ENCODE peak calls at places on chromosomes 7 and 10, in ten cellular contexts. One of them, this sample, is unnamed.
A peak's percentile ranks its signal among the peaks of the same experiment; 100 is the strongest.

GRCh38 chr10:119333146-119333792 is 125.9 kb downstream of the GRK5 start:
- DNase-seq in sigmoid colon: no peak
- DNase-seq in transverse colon: no peak
- DNase-seq in ovary: no peak
- DNase-seq in K562: no peak
- DNase-seq in esophagus muscularis mucosa: no peak
- DNase-seq in GM12878: no peak
- DNase-seq in tibial nerve: no peak
- DNase-seq in A549: no peak
- DNase-seq in HepG2: no peak
- DNase-seq in this sample: no peak

GRCh38 chr7:139035588-139036353 is at the start of gene ZC3HAV1L:
- DNase-seq in ovary: peak; percentile 85
- DNase-seq in GM12878: no peak
- DNase-seq in K562: no peak
- DNase-seq in tibial nerve: no peak
- DNase-seq in sigmoid colon: peak; percentile 77
- DNase-seq in transverse colon: peak; percentile 46
- DNase-seq in HepG2: peak; percentile 31
- DNase-seq in A549: peak; percentile 84
- DNase-seq in esophagus muscularis mucosa: no peak
- DNase-seq in this sample: peak; percentile 72

GRCh38 chr10:71966046-71967004 is 2.1 kb downstream of the CHST3 start:
- DNase-seq in HepG2: no peak
- DNase-seq in GM12878: no peak
- DNase-seq in K562: no peak
- DNase-seq in ovary: peak; percentile 34
- DNase-seq in sigmoid colon: peak; percentile 44
- DNase-seq in esophagus muscularis mucosa: no peak
- DNase-seq in tibial nerve: no peak
- DNase-seq in A549: peak; percentile 28
- DNase-seq in transverse colon: no peak
- DNase-seq in this sample: no peak

GRCh38 chr7:88042157-88042556 is 108.1 kb downstream of the ADAM22 start:
- DNase-seq in HepG2: no peak
- DNase-seq in A549: no peak
- DNase-seq in sigmoid colon: no peak
- DNase-seq in transverse colon: no peak
- DNase-seq in K562: no peak
- DNase-seq in esophagus muscularis mucosa: no peak
- DNase-seq in GM12878: no peak
- DNase-seq in tibial nerve: no peak
- DNase-seq in ovary: no peak
- DNase-seq in this sample: no peak

GRCh38 chr7:140060788-140061606 is 1.8 kb downstream of the PARP12 start:
- DNase-seq in sigmoid colon: peak; percentile 74
- DNase-seq in esophagus muscularis mucosa: no peak
- DNase-seq in transverse colon: peak; percentile 33
- DNase-seq in HepG2: no peak
- DNase-seq in K562: peak; percentile 72
- DNase-seq in tibial nerve: no peak
- DNase-seq in A549: no peak
- DNase-seq in ovary: peak; percentile 80
- DNase-seq in GM12878: no peak
- DNase-seq in this sample: no peak

GRCh38 chr10:26890956-26891355 is 30.2 kb upstream of the ABI1 start:
- DNase-seq in esophagus muscularis mucosa: peak; percentile 79
- DNase-seq in transverse colon: peak; percentile 73
- DNase-seq in K562: peak; percentile 14
- DNase-seq in A549: peak; percentile 78
- DNase-seq in HepG2: peak; percentile 72
- DNase-seq in ovary: peak; percentile 40
- DNase-seq in sigmoid colon: no peak
- DNase-seq in tibial nerve: no peak
- DNase-seq in GM12878: no peak
- DNase-seq in this sample: no peak

GRCh38 chr7:70574970-70575799 is 556.8 kb upstream of the GALNT17 start:
- DNase-seq in transverse colon: no peak
- DNase-seq in A549: no peak
- DNase-seq in tibial nerve: no peak
- DNase-seq in ovary: no peak
- DNase-seq in esophagus muscularis mucosa: no peak
- DNase-seq in GM12878: no peak
- DNase-seq in K562: no peak
- DNase-seq in HepG2: no peak
- DNase-seq in sigmoid colon: no peak
- DNase-seq in this sample: no peak

GRCh38 chr7:150368098-150368883 is at the start of gene REPIN1:
- DNase-seq in sigmoid colon: peak; percentile 97
- DNase-seq in HepG2: peak; percentile 86
- DNase-seq in esophagus muscularis mucosa: peak; percentile 97
- DNase-seq in ovary: peak; percentile 93
- DNase-seq in GM12878: no peak
- DNase-seq in A549: peak; percentile 93
- DNase-seq in K562: peak; percentile 97
- DNase-seq in transverse colon: peak; percentile 94
- DNase-seq in tibial nerve: peak; percentile 90
- DNase-seq in this sample: peak; percentile 94

GRCh38 chr7:69211739-69212138 is 386.5 kb upstream of the AUTS2 start:
- DNase-seq in K562: peak; percentile 17
- DNase-seq in transverse colon: no peak
- DNase-seq in HepG2: no peak
- DNase-seq in A549: peak; percentile 30
- DNase-seq in tibial nerve: no peak
- DNase-seq in esophagus muscularis mucosa: no peak
- DNase-seq in sigmoid colon: no peak
- DNase-seq in GM12878: no peak
- DNase-seq in ovary: no peak
- DNase-seq in this sample: peak; percentile 6

GRCh38 chr7:150860291-150860977 is 8.1 kb downstream of the AOC1 start:
- DNase-seq in K562: no peak
- DNase-seq in sigmoid colon: peak; percentile 43
- DNase-seq in ovary: no peak
- DNase-seq in A549: no peak
- DNase-seq in transverse colon: no peak
- DNase-seq in GM12878: no peak
- DNase-seq in tibial nerve: no peak
- DNase-seq in esophagus muscularis mucosa: peak; percentile 91
- DNase-seq in HepG2: no peak
- DNase-seq in this sample: no peak

GRCh38 chr7:47266799-47267198 is 315.1 kb downstream of the TNS3 start:
- DNase-seq in esophagus muscularis mucosa: no peak
- DNase-seq in sigmoid colon: peak; percentile 56
- DNase-seq in tibial nerve: no peak
- DNase-seq in ovary: no peak
- DNase-seq in K562: peak; percentile 20
- DNase-seq in GM12878: no peak
- DNase-seq in A549: peak; percentile 55
- DNase-seq in transverse colon: peak; percentile 86
- DNase-seq in HepG2: peak; percentile 71
- DNase-seq in this sample: no peak

GRCh38 chr7:45684910-45685618 is 110.9 kb downstream of the ADCY1 start:
- DNase-seq in HepG2: no peak
- DNase-seq in ovary: no peak
- DNase-seq in tibial nerve: no peak
- DNase-seq in sigmoid colon: no peak
- DNase-seq in transverse colon: no peak
- DNase-seq in K562: no peak
- DNase-seq in GM12878: no peak
- DNase-seq in A549: no peak
- DNase-seq in esophagus muscularis mucosa: peak; percentile 86
- DNase-seq in this sample: no peak

GRCh38 chr7:113209449-113210203 is 91.3 kb upstream of the SMIM30 start:
- DNase-seq in ovary: no peak
- DNase-seq in K562: no peak
- DNase-seq in HepG2: no peak
- DNase-seq in transverse colon: no peak
- DNase-seq in sigmoid colon: no peak
- DNase-seq in GM12878: no peak
- DNase-seq in A549: no peak
- DNase-seq in tibial nerve: no peak
- DNase-seq in esophagus muscularis mucosa: no peak
- DNase-seq in this sample: no peak

GRCh38 chr7:136229819-136230609 is 252.9 kb upstream of the MTPN start:
- DNase-seq in tibial nerve: no peak
- DNase-seq in sigmoid colon: no peak
- DNase-seq in A549: no peak
- DNase-seq in ovary: no peak
- DNase-seq in HepG2: no peak
- DNase-seq in K562: no peak
- DNase-seq in GM12878: peak; percentile 8
- DNase-seq in transverse colon: no peak
- DNase-seq in esophagus muscularis mucosa: no peak
- DNase-seq in this sample: no peak
- TF ChIP-seq POLR2A in tibial nerve: no peak
- TF ChIP-seq POLR2A in sigmoid colon: no peak
- TF ChIP-seq POLR2A in A549: no peak
- TF ChIP-seq POLR2A in ovary: no peak
- TF ChIP-seq POLR2A in HepG2: no peak
- TF ChIP-seq POLR2A in K562: no peak
- TF ChIP-seq POLR2A in GM12878: no peak
- TF ChIP-seq POLR2A in transverse colon: no peak
- TF ChIP-seq POLR2A in esophagus muscularis mucosa: no peak
- TF ChIP-seq POLR2A in this sample: no peak

GRCh38 chr7:3301831-3302618 is 973 bp downstream of the SDK1 start:
- DNase-seq in HepG2: peak; percentile 18
- DNase-seq in tibial nerve: no peak
- DNase-seq in GM12878: no peak
- DNase-seq in esophagus muscularis mucosa: peak; percentile 89
- DNase-seq in transverse colon: no peak
- DNase-seq in sigmoid colon: peak; percentile 67
- DNase-seq in ovary: peak; percentile 43
- DNase-seq in K562: no peak
- DNase-seq in A549: peak; percentile 37
- DNase-seq in this sample: no peak
- TF ChIP-seq EP300 in HepG2: no peak
- TF ChIP-seq EP300 in tibial nerve: no peak
- TF ChIP-seq EP300 in GM12878: no peak
- TF ChIP-seq EP300 in esophagus muscularis mucosa: no peak
- TF ChIP-seq EP300 in transverse colon: no peak
- TF ChIP-seq EP300 in sigmoid colon: no peak
- TF ChIP-seq EP300 in ovary: no peak
- TF ChIP-seq EP300 in K562: no peak
- TF ChIP-seq EP300 in A549: no peak
- TF ChIP-seq EP300 in this sample: no peak

DNA sequence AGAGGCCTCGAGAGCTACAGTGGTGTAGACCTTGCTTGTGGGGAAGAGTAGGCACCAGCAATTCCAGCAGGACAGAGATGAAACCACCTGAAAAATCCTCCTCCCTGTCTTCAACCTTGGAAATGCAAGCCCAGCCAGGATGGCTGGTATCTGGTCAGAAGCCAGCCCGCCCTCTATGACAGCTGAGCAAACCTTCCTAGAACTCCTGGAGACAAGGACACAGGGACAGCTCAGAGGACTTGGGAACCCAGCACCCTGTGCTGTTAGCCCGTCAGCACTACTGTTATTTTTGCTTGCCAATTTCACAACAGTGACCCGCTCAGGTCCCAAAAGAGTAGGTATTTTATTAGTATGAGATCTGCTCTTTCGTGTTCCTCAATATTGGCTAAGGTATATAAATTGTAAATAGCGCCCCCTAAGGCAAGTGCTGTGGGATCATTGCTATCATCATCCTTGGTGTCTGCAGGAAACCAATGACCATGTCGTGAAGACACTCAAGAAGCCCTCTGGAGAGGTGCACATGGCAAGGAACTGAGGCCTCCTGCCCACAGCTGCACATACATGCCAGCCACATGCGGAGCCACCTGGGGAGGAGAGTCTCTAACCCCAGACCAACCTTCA is 156.5 kb upstream of the CHST15 start:
- DNase-seq in GM12878: no peak
- DNase-seq in esophagus muscularis mucosa: no peak
- DNase-seq in sigmoid colon: no peak
- DNase-seq in transverse colon: peak; percentile 3
- DNase-seq in K562: no peak
- DNase-seq in HepG2: no peak
- DNase-seq in A549: no peak
- DNase-seq in tibial nerve: no peak
- DNase-seq in ovary: no peak
- DNase-seq in this sample: peak; percentile 16
- TF ChIP-seq CTCF in GM12878: peak; percentile 21
- TF ChIP-seq CTCF in esophagus muscularis mucosa: no peak
- TF ChIP-seq CTCF in sigmoid colon: no peak
- TF ChIP-seq CTCF in transverse colon: no peak
- TF ChIP-seq CTCF in K562: peak; percentile 36
- TF ChIP-seq CTCF in HepG2: peak; percentile 13
- TF ChIP-seq CTCF in A549: peak; percentile 8
- TF ChIP-seq CTCF in tibial nerve: no peak
- TF ChIP-seq CTCF in ovary: no peak
- TF ChIP-seq CTCF in this sample: no peak

GRCh38 chr10:132418520-132419416 is 21.8 kb downstream of the PWWP2B start:
- DNase-seq in sigmoid colon: no peak
- DNase-seq in ovary: no peak
- DNase-seq in tibial nerve: no peak
- DNase-seq in transverse colon: peak; percentile 93
- DNase-seq in K562: no peak
- DNase-seq in HepG2: no peak
- DNase-seq in A549: peak; percentile 71
- DNase-seq in GM12878: no peak
- DNase-seq in esophagus muscularis mucosa: no peak
- DNase-seq in this sample: no peak
- TF ChIP-seq POLR2A in sigmoid colon: peak; percentile 65
- TF ChIP-seq POLR2A in ovary: no peak
- TF ChIP-seq POLR2A in tibial nerve: no peak
- TF ChIP-seq POLR2A in transverse colon: peak; percentile 94
- TF ChIP-seq POLR2A in K562: no peak
- TF ChIP-seq POLR2A in HepG2: no peak
- TF ChIP-seq POLR2A in A549: no peak
- TF ChIP-seq POLR2A in GM12878: no peak
- TF ChIP-seq POLR2A in esophagus muscularis mucosa: no peak
- TF ChIP-seq POLR2A in this sample: no peak

This sample was measured in suprapubic skin.